ENCODE peak calls at places on chromosomes 16 and 17, in seven cellular contexts. One of them, this sample, is unnamed.
A peak's percentile ranks its signal among the peaks of the same experiment; 100 is the strongest.

GRCh38 chr17:51087072-51087757 is 33.5 kb downstream of the SPAG9 start:
- DNase-seq in cardiac fibroblast: no peak
- DNase-seq in upper lobe of right lung: no peak
- DNase-seq in HL-60: no peak
- DNase-seq in dorsolateral prefrontal cortex: no peak
- DNase-seq in foreskin fibroblast: no peak
- DNase-seq in OCI-LY7: no peak
- DNase-seq in this sample: no peak

GRCh38 chr17:72657467-72658317 is 434.8 kb downstream of the SLC39A11 start:
- DNase-seq in cardiac fibroblast: peak; percentile 8
- DNase-seq in upper lobe of right lung: no peak
- DNase-seq in HL-60: no peak
- DNase-seq in dorsolateral prefrontal cortex: no peak
- DNase-seq in foreskin fibroblast: no peak
- DNase-seq in OCI-LY7: no peak
- DNase-seq in this sample: no peak

GRCh38 chr17:63834431-63835166 is 7.1 kb upstream of the FTSJ3 start:
- DNase-seq in cardiac fibroblast: peak; percentile 78
- DNase-seq in upper lobe of right lung: no peak
- DNase-seq in HL-60: peak; percentile 91
- DNase-seq in dorsolateral prefrontal cortex: peak; percentile 68
- DNase-seq in foreskin fibroblast: peak; percentile 73
- DNase-seq in OCI-LY7: peak; percentile 87
- DNase-seq in this sample: peak; percentile 59

GRCh38 chr16:4244254-4244812 is 2.5 kb upstream of the SRL start:
- DNase-seq in cardiac fibroblast: peak; percentile 30
- DNase-seq in upper lobe of right lung: no peak
- DNase-seq in HL-60: no peak
- DNase-seq in dorsolateral prefrontal cortex: no peak
- DNase-seq in foreskin fibroblast: no peak
- DNase-seq in OCI-LY7: no peak
- DNase-seq in this sample: no peak

GRCh38 chr16:50301626-50302471 is 35.5 kb downstream of the ADCY7 start:
- DNase-seq in cardiac fibroblast: peak; percentile 55
- DNase-seq in upper lobe of right lung: peak; percentile 68
- DNase-seq in HL-60: no peak
- DNase-seq in dorsolateral prefrontal cortex: no peak
- DNase-seq in foreskin fibroblast: peak; percentile 28
- DNase-seq in OCI-LY7: no peak
- DNase-seq in this sample: peak; percentile 54

GRCh38 chr16:89179148-89179484 is 7.6 kb downstream of the CDH15 start:
- DNase-seq in cardiac fibroblast: no peak
- DNase-seq in upper lobe of right lung: no peak
- DNase-seq in HL-60: no peak
- DNase-seq in dorsolateral prefrontal cortex: no peak
- DNase-seq in foreskin fibroblast: no peak
- DNase-seq in OCI-LY7: no peak
- DNase-seq in this sample: no peak

GRCh38 chr16:67969286-67970039 is 1.0 kb upstream of the SLC12A4 start:
- DNase-seq in cardiac fibroblast: no peak
- DNase-seq in upper lobe of right lung: no peak
- DNase-seq in HL-60: no peak
- DNase-seq in dorsolateral prefrontal cortex: no peak
- DNase-seq in foreskin fibroblast: no peak
- DNase-seq in OCI-LY7: no peak
- DNase-seq in this sample: no peak

GRCh38 chr16:57004387-57005250 is 15.3 kb downstream of the NLRC5 start:
- DNase-seq in cardiac fibroblast: no peak
- DNase-seq in upper lobe of right lung: peak; percentile 16
- DNase-seq in HL-60: no peak
- DNase-seq in dorsolateral prefrontal cortex: no peak
- DNase-seq in foreskin fibroblast: no peak
- DNase-seq in OCI-LY7: no peak
- DNase-seq in this sample: no peak

GRCh38 chr16:12659871-12660270 is 143.8 kb downstream of the CPPED1 start:
- DNase-seq in cardiac fibroblast: no peak
- DNase-seq in upper lobe of right lung: no peak
- DNase-seq in HL-60: no peak
- DNase-seq in dorsolateral prefrontal cortex: no peak
- DNase-seq in foreskin fibroblast: no peak
- DNase-seq in OCI-LY7: no peak
- DNase-seq in this sample: no peak

GRCh38 chr17:44636562-44636961 is 19.7 kb upstream of the MEIOC start:
- DNase-seq in cardiac fibroblast: peak; percentile 76
- DNase-seq in upper lobe of right lung: no peak
- DNase-seq in HL-60: peak; percentile 5
- DNase-seq in dorsolateral prefrontal cortex: no peak
- DNase-seq in foreskin fibroblast: peak; percentile 30
- DNase-seq in OCI-LY7: peak; percentile 45
- DNase-seq in this sample: peak; percentile 45

DNA sequence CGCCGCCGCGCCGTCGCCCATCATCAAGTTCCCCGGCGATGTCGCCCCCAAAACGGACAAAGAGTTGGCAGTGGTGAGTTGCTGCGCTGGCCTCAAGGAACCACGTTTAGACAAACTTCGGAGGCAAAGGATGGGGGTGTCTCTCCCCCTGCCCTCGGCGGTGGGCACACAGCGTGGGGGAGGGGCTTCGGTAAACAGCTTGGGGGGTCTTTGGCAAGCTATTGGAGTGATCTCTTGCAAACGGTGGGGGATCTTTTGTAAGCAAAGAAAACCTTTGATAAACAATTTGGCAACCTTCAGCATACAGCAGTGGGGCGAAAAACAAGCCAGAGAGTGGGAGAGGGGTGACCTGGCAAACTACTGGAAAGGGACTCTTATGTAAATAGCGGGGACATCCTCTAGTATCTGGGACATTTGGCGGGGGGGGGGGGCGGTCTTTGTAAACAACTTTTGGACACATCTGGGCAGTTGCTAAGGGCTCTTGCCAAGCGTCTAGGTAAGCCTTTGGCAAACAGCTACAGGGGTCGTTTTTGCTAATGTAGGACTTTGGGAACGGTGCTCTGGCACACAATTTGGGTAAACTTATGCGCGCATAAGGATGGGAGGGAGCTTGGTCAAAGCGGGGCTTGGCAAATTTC is 681 bp downstream of the MMP2 start:
- DNase-seq in cardiac fibroblast: peak; percentile 16
- DNase-seq in upper lobe of right lung: no peak
- DNase-seq in HL-60: no peak
- DNase-seq in dorsolateral prefrontal cortex: no peak
- DNase-seq in foreskin fibroblast: no peak
- DNase-seq in OCI-LY7: no peak
- DNase-seq in this sample: no peak
- H3K4me3 ChIP-seq in cardiac fibroblast: peak overlapping the region; percentile 65
- H3K4me3 ChIP-seq in upper lobe of right lung: peak overlapping the region; percentile 57
- H3K4me3 ChIP-seq in HL-60: peak overlapping the region; percentile 51
- H3K4me3 ChIP-seq in dorsolateral prefrontal cortex: peak overlapping the region; percentile 47
- H3K4me3 ChIP-seq in foreskin fibroblast: peak overlapping the region; percentile 94
- H3K4me3 ChIP-seq in OCI-LY7: no peak overlapping the region
- H3K4me3 ChIP-seq in this sample: peak overlapping the region; percentile 71

GRCh38 chr17:6555331-6556120 is 829 bp downstream of the PITPNM3 start:
- DNase-seq in cardiac fibroblast: peak; percentile 18
- DNase-seq in upper lobe of right lung: peak; percentile 79
- DNase-seq in HL-60: no peak
- DNase-seq in dorsolateral prefrontal cortex: no peak
- DNase-seq in foreskin fibroblast: peak; percentile 36
- DNase-seq in OCI-LY7: no peak
- DNase-seq in this sample: no peak
- TF ChIP-seq CTCF in cardiac fibroblast: no peak
- TF ChIP-seq CTCF in upper lobe of right lung: no peak
- TF ChIP-seq CTCF in HL-60: no peak
- TF ChIP-seq CTCF in dorsolateral prefrontal cortex: no peak
- TF ChIP-seq CTCF in foreskin fibroblast: no peak
- TF ChIP-seq CTCF in OCI-LY7: no peak
- TF ChIP-seq CTCF in this sample: no peak

GRCh38 chr17:74893936-74894671 is 671 bp upstream of the FADS6 start:
- DNase-seq in cardiac fibroblast: no peak
- DNase-seq in upper lobe of right lung: no peak
- DNase-seq in HL-60: no peak
- DNase-seq in dorsolateral prefrontal cortex: no peak
- DNase-seq in foreskin fibroblast: no peak
- DNase-seq in OCI-LY7: no peak
- DNase-seq in this sample: no peak
- H3K4me3 ChIP-seq in cardiac fibroblast: no peak overlapping the region
- H3K4me3 ChIP-seq in upper lobe of right lung: no peak overlapping the region
- H3K4me3 ChIP-seq in HL-60: no peak overlapping the region
- H3K4me3 ChIP-seq in dorsolateral prefrontal cortex: peak overlapping the region; percentile 47
- H3K4me3 ChIP-seq in foreskin fibroblast: no peak overlapping the region
- H3K4me3 ChIP-seq in OCI-LY7: no peak overlapping the region
- H3K4me3 ChIP-seq in this sample: no peak overlapping the region

GRCh38 chr16:590165-590874 is 454 bp downstream of the RAB40C start:
- DNase-seq in cardiac fibroblast: peak; percentile 58
- DNase-seq in upper lobe of right lung: peak; percentile 80
- DNase-seq in HL-60: no peak
- DNase-seq in dorsolateral prefrontal cortex: no peak
- DNase-seq in foreskin fibroblast: peak; percentile 48
- DNase-seq in OCI-LY7: no peak
- DNase-seq in this sample: no peak
- TF ChIP-seq CTCF in cardiac fibroblast: no peak
- TF ChIP-seq CTCF in upper lobe of right lung: no peak
- TF ChIP-seq CTCF in HL-60: no peak
- TF ChIP-seq CTCF in dorsolateral prefrontal cortex: no peak
- TF ChIP-seq CTCF in foreskin fibroblast: no peak
- TF ChIP-seq CTCF in OCI-LY7: no peak
- TF ChIP-seq CTCF in this sample: no peak

DNA sequence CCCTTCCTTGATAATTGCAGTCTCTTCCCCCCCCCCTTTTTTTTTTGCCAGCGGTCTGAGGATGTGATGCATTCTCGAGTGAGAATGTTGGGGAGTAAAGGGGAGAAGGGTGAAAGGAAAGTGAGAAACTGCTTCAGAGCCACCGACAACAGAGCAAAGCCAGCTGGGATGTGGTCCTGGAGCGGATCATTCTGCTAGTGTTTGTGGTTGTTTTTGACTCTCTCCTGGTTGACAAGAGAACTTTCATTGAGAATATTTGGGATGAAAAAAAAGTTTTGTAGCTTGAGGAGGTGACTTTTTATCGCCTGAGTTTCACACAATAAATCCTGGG is 1.3 kb downstream of the NF1 start:
- DNase-seq in cardiac fibroblast: peak; percentile 37
- DNase-seq in upper lobe of right lung: no peak
- DNase-seq in HL-60: no peak
- DNase-seq in dorsolateral prefrontal cortex: no peak
- DNase-seq in foreskin fibroblast: no peak
- DNase-seq in OCI-LY7: no peak
- DNase-seq in this sample: no peak
- H3K4me3 ChIP-seq in cardiac fibroblast: peak overlapping the region; percentile 82
- H3K4me3 ChIP-seq in upper lobe of right lung: peak overlapping the region; percentile 86
- H3K4me3 ChIP-seq in HL-60: peak overlapping the region; percentile 99
- H3K4me3 ChIP-seq in dorsolateral prefrontal cortex: peak overlapping the region; percentile 94
- H3K4me3 ChIP-seq in foreskin fibroblast: peak overlapping the region; percentile 90
- H3K4me3 ChIP-seq in OCI-LY7: peak overlapping the region; percentile 93
- H3K4me3 ChIP-seq in this sample: peak overlapping the region; percentile 97

GRCh38 chr16:2472885-2473284 is 1.8 kb downstream of the NTN3 start:
- DNase-seq in cardiac fibroblast: no peak
- DNase-seq in upper lobe of right lung: no peak
- DNase-seq in HL-60: no peak
- DNase-seq in dorsolateral prefrontal cortex: no peak
- DNase-seq in foreskin fibroblast: no peak
- DNase-seq in OCI-LY7: no peak
- DNase-seq in this sample: no peak

GRCh38 chr16:2472488-2472864 is 1.4 kb downstream of the NTN3 start:
- DNase-seq in cardiac fibroblast: no peak
- DNase-seq in upper lobe of right lung: no peak
- DNase-seq in HL-60: no peak
- DNase-seq in dorsolateral prefrontal cortex: no peak
- DNase-seq in foreskin fibroblast: no peak
- DNase-seq in OCI-LY7: no peak
- DNase-seq in this sample: no peak

GRCh38 chr16:2473999-2474876 is 689 bp upstream of the TBC1D24 start:
- DNase-seq in cardiac fibroblast: peak; percentile 51
- DNase-seq in upper lobe of right lung: peak; percentile 81
- DNase-seq in HL-60: peak; percentile 58
- DNase-seq in dorsolateral prefrontal cortex: peak; percentile 63
- DNase-seq in foreskin fibroblast: peak; percentile 53
- DNase-seq in OCI-LY7: peak; percentile 79
- DNase-seq in this sample: no peak

GRCh38 chr16:2474877-2475412 is at the start of gene TBC1D24:
- DNase-seq in cardiac fibroblast: peak; percentile 87
- DNase-seq in upper lobe of right lung: peak; percentile 95
- DNase-seq in HL-60: peak; percentile 80
- DNase-seq in dorsolateral prefrontal cortex: peak; percentile 87
- DNase-seq in foreskin fibroblast: peak; percentile 80
- DNase-seq in OCI-LY7: peak; percentile 91
- DNase-seq in this sample: no peak

DNA sequence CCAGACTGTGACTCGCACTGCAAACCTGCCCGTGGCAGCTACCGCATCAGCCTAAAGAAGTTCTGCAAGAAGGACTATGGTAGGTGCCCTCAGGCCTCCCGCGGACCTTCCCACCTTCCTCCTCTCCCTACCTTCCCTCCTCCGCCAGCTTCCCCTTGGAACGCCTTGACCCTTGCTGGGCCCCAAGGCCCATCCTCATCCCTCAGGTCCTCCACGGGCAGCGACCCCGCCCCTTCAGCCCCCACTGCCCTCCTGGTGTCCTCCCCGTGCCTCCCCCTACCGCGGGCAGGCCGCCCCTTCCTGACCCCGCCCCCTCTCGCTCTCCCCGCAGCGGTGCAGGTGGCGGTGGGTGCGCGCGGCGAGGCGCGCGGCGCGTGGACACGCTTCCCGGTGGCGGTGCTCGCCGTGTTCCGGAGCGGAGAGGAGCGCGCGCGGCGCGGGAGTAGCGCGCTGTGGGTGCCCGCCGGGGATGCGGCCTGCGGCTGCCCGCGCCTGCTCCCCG is 1.5 kb upstream of the TBC1D24 start:
- DNase-seq in cardiac fibroblast: no peak
- DNase-seq in upper lobe of right lung: no peak
- DNase-seq in HL-60: no peak
- DNase-seq in dorsolateral prefrontal cortex: no peak
- DNase-seq in foreskin fibroblast: no peak
- DNase-seq in OCI-LY7: peak; percentile 59
- DNase-seq in this sample: no peak
- TF ChIP-seq CTCF in cardiac fibroblast: no peak
- TF ChIP-seq CTCF in upper lobe of right lung: no peak
- TF ChIP-seq CTCF in HL-60: no peak
- TF ChIP-seq CTCF in dorsolateral prefrontal cortex: no peak
- TF ChIP-seq CTCF in foreskin fibroblast: no peak
- TF ChIP-seq CTCF in OCI-LY7: no peak
- TF ChIP-seq CTCF in this sample: no peak

GRCh38 chr17:58329808-58330543 is 1.4 kb upstream of the TSPOAP1 start:
- DNase-seq in cardiac fibroblast: no peak
- DNase-seq in upper lobe of right lung: no peak
- DNase-seq in HL-60: peak; percentile 92
- DNase-seq in dorsolateral prefrontal cortex: no peak
- DNase-seq in foreskin fibroblast: no peak
- DNase-seq in OCI-LY7: peak; percentile 67
- DNase-seq in this sample: no peak
- H3K4me3 ChIP-seq in cardiac fibroblast: no peak overlapping the region
- H3K4me3 ChIP-seq in upper lobe of right lung: peak overlapping the region; percentile 59
- H3K4me3 ChIP-seq in HL-60: peak overlapping the region; percentile 72
- H3K4me3 ChIP-seq in dorsolateral prefrontal cortex: peak overlapping the region; percentile 68
- H3K4me3 ChIP-seq in foreskin fibroblast: no peak overlapping the region
- H3K4me3 ChIP-seq in OCI-LY7: peak overlapping the region; percentile 98
- H3K4me3 ChIP-seq in this sample: no peak overlapping the region

This sample was measured in AG09309.